ENCODE peak calls at places on chromosome 21, in six cellular contexts. S is AG08396; F is mammary epithelial cell; N is NCI-H446 treated with DMSO at 0.1 percent for 48 hours; Z is left cardiac atrium; C is naive thymus-derived CD8-positive, alpha-beta T cell. T is an unnamed sample.

GRCh38 chr21:15276243-15276642 is 211.4 kb upstream of the NRIP1 start:
- DNase-seq in F (no peak), N (no peak), C (no peak), S (no peak), Z (no peak), T (no peak)

GRCh38 chr21:29403291-29403690 is 104.6 kb downstream of the BACH1 start:
- DNase-seq in Z (no peak), C (no peak), S (no peak), F (no peak), N (no peak), T (no peak)

GRCh38 chr21:46036696-46037337 is 55.2 kb downstream of the COL6A1 start:
- DNase-seq in F (no peak), Z (no peak), S (no peak), C (no peak), N (no peak), T (no peak)

GRCh38 chr21:35895598-35895997 is 164.7 kb downstream of the SETD4 start:
- DNase-seq in S (peak; percentile 25), N (no peak), C (no peak), F (no peak), Z (no peak), T (no peak)

GRCh38 chr21:41953831-41954653 is at the start of gene C2CD2:
- DNase-seq in C (peak; percentile 20), S (peak; percentile 98), Z (peak; percentile 78), N (no peak), F (peak; percentile 50), T (no peak)

GRCh38 chr21:32364387-32364786 is 28.4 kb downstream of the URB1 start:
- DNase-seq in Z (peak; percentile 41), N (no peak), S (no peak), F (no peak), C (no peak), T (no peak)

GRCh38 chr21:34795152-34796141 is 126.7 kb downstream of the CLIC6 start:
- DNase-seq in C (no peak), N (no peak), Z (no peak), F (peak; percentile 85), S (peak; percentile 42), T (no peak)

GRCh38 chr21:46078322-46078981 is 19.5 kb upstream of the COL6A2 start:
- DNase-seq in S (no peak), N (no peak), C (peak; percentile 12), F (no peak), Z (peak; percentile 50), T (peak; percentile 35)

GRCh38 chr21:32368386-32368785 is 24.4 kb downstream of the URB1 start:
- DNase-seq in N (no peak), C (no peak), Z (no peak), S (no peak), F (no peak), T (no peak)

GRCh38 chr21:34582506-34583150 is 32.3 kb downstream of the RCAN1 start:
- DNase-seq in N (no peak), F (peak; percentile 88), S (peak; percentile 62), Z (peak; percentile 29), C (no peak), T (no peak)

GRCh38 chr21:39444406-39445145 is 1.0 kb downstream of the LCA5L start:
- DNase-seq in N (no peak), Z (no peak), F (peak; percentile 40), C (no peak), S (peak; percentile 52), T (no peak)

GRCh38 chr21:44778094-44778493 is 23.5 kb downstream of the UBE2G2 start:
- DNase-seq in Z (no peak), C (no peak), F (no peak), N (no peak), S (no peak), T (no peak)

GRCh38 chr21:27741736-27742135 is 774.8 kb upstream of the ADAMTS5 start:
- DNase-seq in C (no peak), Z (no peak), S (no peak), N (no peak), F (no peak), T (no peak)

GRCh38 chr21:31897311-31897710 is 24.5 kb downstream of the HUNK start:
- DNase-seq in F (no peak), Z (no peak), N (no peak), C (no peak), S (no peak), T (no peak)

GRCh38 chr21:36532769-36533467 is 53.0 kb upstream of the CLDN14 start:
- DNase-seq in F (no peak), S (no peak), Z (no peak), N (no peak), C (no peak), T (no peak)

GRCh38 chr21:32578107-32578691 is 7.1 kb downstream of the TCP10L start:
- DNase-seq in N (no peak), S (no peak), Z (no peak), C (no peak), F (peak; percentile 5), T (peak; percentile 17)

GRCh38 chr21:35780983-35781382 is 279.3 kb downstream of the SETD4 start:
- DNase-seq in N (no peak), Z (no peak), F (no peak), S (no peak), C (no peak), T (no peak)

GRCh38 chr21:42537106-42537742 is 23.6 kb downstream of the SLC37A1 start:
- DNase-seq in C (no peak), S (no peak), N (no peak), F (no peak), Z (peak; percentile 3), T (no peak)

GRCh38 chr21:35324372-35325220 is 275.5 kb upstream of the RUNX1 start:
- DNase-seq in F (peak; percentile 39), N (no peak), S (peak; percentile 60), Z (no peak), C (no peak), T (no peak)

GRCh38 chr21:25329227-25329626 is 278.1 kb downstream of the MRPL39 start:
- DNase-seq in F (no peak), Z (no peak), C (no peak), N (no peak), S (peak; percentile 33), T (no peak)

GRCh38 chr21:39094847-39095525 is 88.3 kb downstream of the PSMG1 start:
- DNase-seq in C (no peak), F (no peak), S (peak; percentile 57), N (no peak), Z (no peak), T (no peak)

GRCh38 chr21:36115138-36115710 is 19.7 kb upstream of the CBR3 start:
- DNase-seq in Z (no peak), C (no peak), F (no peak), N (no peak), S (no peak), T (no peak)

GRCh38 chr21:31658053-31658452 is 1.4 kb upstream of the SOD1 start:
- DNase-seq in C (no peak), S (no peak), F (no peak), N (no peak), Z (no peak), T (no peak)

GRCh38 chr21:29121759-29122158 is 8.7 kb upstream of the MAP3K7CL start:
- DNase-seq in C (no peak), Z (no peak), S (no peak), F (no peak), N (no peak), T (no peak)

GRCh38 chr21:36134820-36135390 is at the start of gene CBR3:
- DNase-seq in S (peak; percentile 79), C (peak; percentile 53), Z (peak; percentile 68), N (no peak), F (no peak), T (peak; percentile 22)

GRCh38 chr21:39016740-39017315 is 166.4 kb downstream of the PSMG1 start:
- DNase-seq in S (no peak), N (no peak), Z (no peak), C (no peak), F (no peak), T (no peak)

GRCh38 chr21:26140185-26140584 is 30.4 kb downstream of the APP start:
- DNase-seq in N (no peak), C (no peak), S (peak; percentile 87), Z (peak; percentile 69), F (peak; percentile 90), T (no peak)

T was measured in CD8-positive, alpha-beta memory T cell.